ENCODE peak calls at places on chromosome X, in five cellular contexts. K, U, S, L and I are unnamed samples.

GRCh38 chrX:2676794-2677675 is 14.1 kb upstream of the CD99 start:
- DNase-seq in L (no peak), K (no peak), S (no peak), U (no peak), I (no peak)

GRCh38 chrX:14010566-14010965 is 19.1 kb downstream of the GEMIN8 start:
- DNase-seq in S (no peak), L (no peak), K (no peak), U (no peak), I (no peak)

GRCh38 chrX:101452051-101452450 is 33.2 kb upstream of the ARMCX4 start:
- DNase-seq in U (no peak), K (no peak), L (no peak), S (no peak), I (no peak)

GRCh38 chrX:45749375-45749774 is 548.7 kb upstream of the DIPK2B start:
- DNase-seq in U (no peak), K (no peak), S (no peak), L (no peak), I (no peak)

GRCh38 chrX:142233400-142233799 is 28.3 kb upstream of the MAGEC2 start:
- DNase-seq in U (no peak), S (no peak), K (no peak), L (no peak), I (no peak)

GRCh38 chrX:123087326-123087725 is 96.8 kb upstream of the GRIA3 start:
- DNase-seq in S (no peak), K (no peak), L (no peak), U (no peak), I (no peak)

GRCh38 chrX:9324676-9325075 is 140.2 kb upstream of the TBL1X start:
- DNase-seq in K (no peak), U (no peak), L (no peak), S (no peak), I (no peak)

GRCh38 chrX:134999469-134999868 is 8.7 kb downstream of the SMIM10 start:
- DNase-seq in K (no peak), L (no peak), U (no peak), S (no peak), I (no peak)

GRCh38 chrX:38939067-38939466 is 137.8 kb downstream of the MID1IP1 start:
- DNase-seq in L (no peak), U (peak; percentile 7), S (no peak), K (no peak), I (no peak)